ENCODE peak calls at places on chromosomes 4 and X, in ten cellular contexts. M, D, V, W, E, I, Y, P, F and B are unnamed samples.

GRCh38 chr4:6263541-6264540 is 5.8 kb upstream of the WFS1 start:
- DNase-seq in M (peak), D (no peak), V (peak), W (peak), E (peak), I (peak), Y (peak), P (no peak), F (peak), B (peak)

GRCh38 chr4:74217365-74217764 is 59.4 kb downstream of the MTHFD2L start:
- DNase-seq in M (peak), D (no peak), V (no peak), W (no peak), E (no peak), I (peak), Y (peak), P (no peak), F (no peak), B (no peak)

GRCh38 chr4:91288702-91289311 is 1015.0 kb upstream of the GRID2 start:
- DNase-seq in M (no peak), D (no peak), V (no peak), W (no peak), E (no peak), I (no peak), Y (no peak), P (no peak), F (no peak), B (no peak)

GRCh38 chrX:150897371-150898319 is 823 bp downstream of the CD99L2 start:
- DNase-seq in M (peak), D (no peak), V (peak), W (peak), E (no peak), I (no peak), Y (peak), P (no peak), F (peak), B (peak)

GRCh38 chrX:10677490-10677889 is 57.1 kb upstream of the MID1 start:
- DNase-seq in M (no peak), D (no peak), V (no peak), W (no peak), E (no peak), I (no peak), Y (no peak), P (no peak), F (no peak), B (no peak)

GRCh38 chr4:39548425-39549067 is 21.3 kb upstream of the UGDH start:
- DNase-seq in M (no peak), D (no peak), V (no peak), W (no peak), E (no peak), I (peak), Y (no peak), P (no peak), F (no peak), B (no peak)

GRCh38 chr4:94798808-94799207 is 41.1 kb downstream of the BMPR1B start:
- DNase-seq in M (no peak), D (no peak), V (no peak), W (no peak), E (no peak), I (peak), Y (peak), P (no peak), F (no peak), B (no peak)

GRCh38 chr4:158458271-158458895 is 63.3 kb upstream of the RXFP1 start:
- DNase-seq in M (no peak), D (no peak), V (no peak), W (no peak), E (no peak), I (no peak), Y (no peak), P (no peak), F (no peak), B (no peak)

GRCh38 chr4:3766207-3766790 is at the start of gene ADRA2C:
- DNase-seq in M (no peak), D (no peak), V (peak), W (no peak), E (no peak), I (no peak), Y (no peak), P (no peak), F (peak), B (no peak)

GRCh38 chr4:4792516-4792915 is 66.9 kb upstream of the MSX1 start:
- DNase-seq in M (no peak), D (no peak), V (no peak), W (no peak), E (no peak), I (peak), Y (no peak), P (no peak), F (no peak), B (no peak)

GRCh38 chr4:81473086-81473396 is 1.3 kb upstream of the RASGEF1B start:
- DNase-seq in M (no peak), D (no peak), V (no peak), W (no peak), E (no peak), I (no peak), Y (no peak), P (no peak), F (no peak), B (no peak)

GRCh38 chr4:81469774-81470455 is 1.8 kb downstream of the RASGEF1B start:
- DNase-seq in M (no peak), D (no peak), V (no peak), W (no peak), E (no peak), I (no peak), Y (no peak), P (no peak), F (no peak), B (peak)

GRCh38 chr4:81472249-81473085 is 760 bp upstream of the RASGEF1B start:
- DNase-seq in M (no peak), D (no peak), V (peak), W (peak), E (peak), I (no peak), Y (no peak), P (no peak), F (peak), B (peak)

GRCh38 chr4:81470456-81471327 is 1.0 kb downstream of the RASGEF1B start:
- DNase-seq in M (no peak), D (no peak), V (no peak), W (peak), E (peak), I (no peak), Y (peak), P (no peak), F (peak), B (peak)

GRCh38 chr4:81471361-81472248 is at the start of gene RASGEF1B:
- DNase-seq in M (peak), D (peak), V (peak), W (peak), E (peak), I (peak), Y (peak), P (no peak), F (peak), B (peak)
- TF ChIP-seq POLR2A in M (no peak), D (peak), V (no peak), W (peak), E (peak), I (no peak), Y (no peak), P (no peak), F (no peak), B (peak)

GRCh38 chrX:100643943-100644587 is at the start of gene SRPX2:
- DNase-seq in M (peak), D (no peak), V (peak), W (peak), E (peak), I (peak), Y (peak), P (peak), F (peak), B (peak)
- TF ChIP-seq POLR2A in M (no peak), D (no peak), V (no peak), W (peak), E (no peak), I (peak), Y (peak), P (no peak), F (no peak), B (no peak)

GRCh38 chrX:54529559-54530357 is at the start of gene GNL3L:
- DNase-seq in M (peak), D (peak), V (peak), W (peak), E (peak), I (peak), Y (peak), P (peak), F (peak), B (peak)
- TF ChIP-seq POLR2A in M (peak), D (no peak), V (peak), W (peak), E (peak), I (peak), Y (peak), P (no peak), F (no peak), B (peak)

GRCh38 chrX:24149346-24150050 is at the start of gene ZFX:
- DNase-seq in M (peak), D (peak), V (peak), W (peak), E (peak), I (peak), Y (peak), P (no peak), F (peak), B (peak)
- TF ChIP-seq POLR2A in M (peak), D (no peak), V (peak), W (peak), E (no peak), I (peak), Y (peak), P (no peak), F (no peak), B (peak)